ENCODE peak calls at places on chromosomes 11 and 22, in ten cellular contexts. One of them, this sample, is unnamed.

GRCh38 chr11:62370743-62371440 is 33.6 kb downstream of the ASRGL1 start:
- DNase-seq in lung: no peak
- DNase-seq in upper lobe of right lung: peak; percentile 75
- DNase-seq in cardiac fibroblast: no peak
- DNase-seq in CD8-positive, alpha-beta T cell: peak; percentile 41
- DNase-seq in LNCaP clone FGC: no peak
- DNase-seq in PC-3: no peak
- DNase-seq in GM23338: peak; percentile 38
- DNase-seq in right lobe of liver: no peak
- DNase-seq in cardiac muscle cell: no peak
- DNase-seq in this sample: no peak

GRCh38 chr22:44139773-44140172 is 41.0 kb upstream of the PARVG start:
- DNase-seq in cardiac muscle cell: no peak
- DNase-seq in CD8-positive, alpha-beta T cell: no peak
- DNase-seq in PC-3: no peak
- DNase-seq in right lobe of liver: no peak
- DNase-seq in lung: no peak
- DNase-seq in GM23338: no peak
- DNase-seq in upper lobe of right lung: no peak
- DNase-seq in LNCaP clone FGC: no peak
- DNase-seq in cardiac fibroblast: no peak
- DNase-seq in this sample: no peak

GRCh38 chr11:8361664-8362210 is 98.1 kb upstream of the LMO1 start:
- DNase-seq in PC-3: no peak
- DNase-seq in upper lobe of right lung: peak; percentile 42
- DNase-seq in right lobe of liver: no peak
- DNase-seq in cardiac muscle cell: no peak
- DNase-seq in CD8-positive, alpha-beta T cell: no peak
- DNase-seq in LNCaP clone FGC: no peak
- DNase-seq in lung: no peak
- DNase-seq in GM23338: no peak
- DNase-seq in cardiac fibroblast: no peak
- DNase-seq in this sample: no peak

GRCh38 chr22:31253949-31254348 is 38.3 kb downstream of the PIK3IP1 start:
- DNase-seq in PC-3: no peak
- DNase-seq in GM23338: peak; percentile 54
- DNase-seq in LNCaP clone FGC: peak; percentile 99
- DNase-seq in lung: peak; percentile 68
- DNase-seq in CD8-positive, alpha-beta T cell: no peak
- DNase-seq in right lobe of liver: no peak
- DNase-seq in cardiac fibroblast: no peak
- DNase-seq in upper lobe of right lung: peak; percentile 74
- DNase-seq in cardiac muscle cell: no peak
- DNase-seq in this sample: no peak

GRCh38 chr22:26399288-26399687 is 29.8 kb upstream of the ASPHD2 start:
- DNase-seq in cardiac fibroblast: peak; percentile 6
- DNase-seq in right lobe of liver: no peak
- DNase-seq in cardiac muscle cell: no peak
- DNase-seq in LNCaP clone FGC: no peak
- DNase-seq in lung: no peak
- DNase-seq in GM23338: peak; percentile 6
- DNase-seq in CD8-positive, alpha-beta T cell: no peak
- DNase-seq in upper lobe of right lung: no peak
- DNase-seq in PC-3: no peak
- DNase-seq in this sample: no peak

GRCh38 chr11:44634401-44635281 is 69.2 kb downstream of the CD82 start:
- DNase-seq in cardiac muscle cell: peak; percentile 54
- DNase-seq in CD8-positive, alpha-beta T cell: peak; percentile 3
- DNase-seq in lung: peak; percentile 53
- DNase-seq in cardiac fibroblast: peak; percentile 71
- DNase-seq in right lobe of liver: peak; percentile 86
- DNase-seq in PC-3: peak; percentile 39
- DNase-seq in GM23338: peak; percentile 84
- DNase-seq in upper lobe of right lung: peak; percentile 74
- DNase-seq in LNCaP clone FGC: no peak
- DNase-seq in this sample: no peak

GRCh38 chr22:37501610-37502341 is 15.6 kb upstream of the MFNG start:
- DNase-seq in CD8-positive, alpha-beta T cell: no peak
- DNase-seq in cardiac fibroblast: peak; percentile 92
- DNase-seq in LNCaP clone FGC: peak; percentile 90
- DNase-seq in right lobe of liver: peak; percentile 95
- DNase-seq in lung: peak; percentile 70
- DNase-seq in PC-3: peak; percentile 90
- DNase-seq in cardiac muscle cell: no peak
- DNase-seq in upper lobe of right lung: peak; percentile 82
- DNase-seq in GM23338: no peak
- DNase-seq in this sample: peak; percentile 59

GRCh38 chr11:127110542-127110941 is 110.0 kb upstream of the KIRREL3 start:
- DNase-seq in GM23338: no peak
- DNase-seq in cardiac fibroblast: no peak
- DNase-seq in right lobe of liver: no peak
- DNase-seq in PC-3: no peak
- DNase-seq in LNCaP clone FGC: no peak
- DNase-seq in cardiac muscle cell: no peak
- DNase-seq in upper lobe of right lung: no peak
- DNase-seq in lung: no peak
- DNase-seq in CD8-positive, alpha-beta T cell: no peak
- DNase-seq in this sample: no peak

GRCh38 chr22:20130739-20131592 is 638 bp upstream of the ZDHHC8 start:
- DNase-seq in upper lobe of right lung: peak; percentile 94
- DNase-seq in right lobe of liver: peak; percentile 92
- DNase-seq in lung: peak; percentile 81
- DNase-seq in CD8-positive, alpha-beta T cell: peak; percentile 84
- DNase-seq in cardiac fibroblast: peak; percentile 87
- DNase-seq in LNCaP clone FGC: no peak
- DNase-seq in PC-3: peak; percentile 67
- DNase-seq in cardiac muscle cell: peak; percentile 93
- DNase-seq in GM23338: peak; percentile 88
- DNase-seq in this sample: no peak

GRCh38 chr22:26797910-26798309 is 140.5 kb downstream of the MIAT start:
- DNase-seq in CD8-positive, alpha-beta T cell: no peak
- DNase-seq in right lobe of liver: no peak
- DNase-seq in cardiac fibroblast: no peak
- DNase-seq in GM23338: peak; percentile 59
- DNase-seq in lung: no peak
- DNase-seq in upper lobe of right lung: no peak
- DNase-seq in cardiac muscle cell: no peak
- DNase-seq in PC-3: no peak
- DNase-seq in LNCaP clone FGC: no peak
- DNase-seq in this sample: no peak

GRCh38 chr11:67698247-67698646 is 23.8 kb upstream of the ALDH3B2 start:
- DNase-seq in cardiac muscle cell: no peak
- DNase-seq in LNCaP clone FGC: no peak
- DNase-seq in right lobe of liver: no peak
- DNase-seq in GM23338: peak; percentile 54
- DNase-seq in CD8-positive, alpha-beta T cell: no peak
- DNase-seq in PC-3: no peak
- DNase-seq in cardiac fibroblast: no peak
- DNase-seq in lung: no peak
- DNase-seq in upper lobe of right lung: no peak
- DNase-seq in this sample: no peak

GRCh38 chr11:67699521-67699920 is 25.1 kb upstream of the ALDH3B2 start:
- DNase-seq in LNCaP clone FGC: no peak
- DNase-seq in cardiac muscle cell: no peak
- DNase-seq in CD8-positive, alpha-beta T cell: no peak
- DNase-seq in cardiac fibroblast: peak; percentile 10
- DNase-seq in lung: no peak
- DNase-seq in right lobe of liver: no peak
- DNase-seq in GM23338: no peak
- DNase-seq in PC-3: peak; percentile 89
- DNase-seq in upper lobe of right lung: no peak
- DNase-seq in this sample: no peak

GRCh38 chr11:67697846-67698245 is 23.4 kb upstream of the ALDH3B2 start:
- DNase-seq in cardiac fibroblast: no peak
- DNase-seq in cardiac muscle cell: no peak
- DNase-seq in lung: no peak
- DNase-seq in GM23338: no peak
- DNase-seq in CD8-positive, alpha-beta T cell: no peak
- DNase-seq in LNCaP clone FGC: no peak
- DNase-seq in right lobe of liver: no peak
- DNase-seq in PC-3: no peak
- DNase-seq in upper lobe of right lung: no peak
- DNase-seq in this sample: no peak

GRCh38 chr11:67700548-67701262 is 26.3 kb upstream of the ALDH3B2 start:
- DNase-seq in CD8-positive, alpha-beta T cell: no peak
- DNase-seq in upper lobe of right lung: no peak
- DNase-seq in right lobe of liver: no peak
- DNase-seq in GM23338: no peak
- DNase-seq in lung: no peak
- DNase-seq in LNCaP clone FGC: no peak
- DNase-seq in cardiac muscle cell: no peak
- DNase-seq in PC-3: no peak
- DNase-seq in cardiac fibroblast: no peak
- DNase-seq in this sample: no peak

DNA sequence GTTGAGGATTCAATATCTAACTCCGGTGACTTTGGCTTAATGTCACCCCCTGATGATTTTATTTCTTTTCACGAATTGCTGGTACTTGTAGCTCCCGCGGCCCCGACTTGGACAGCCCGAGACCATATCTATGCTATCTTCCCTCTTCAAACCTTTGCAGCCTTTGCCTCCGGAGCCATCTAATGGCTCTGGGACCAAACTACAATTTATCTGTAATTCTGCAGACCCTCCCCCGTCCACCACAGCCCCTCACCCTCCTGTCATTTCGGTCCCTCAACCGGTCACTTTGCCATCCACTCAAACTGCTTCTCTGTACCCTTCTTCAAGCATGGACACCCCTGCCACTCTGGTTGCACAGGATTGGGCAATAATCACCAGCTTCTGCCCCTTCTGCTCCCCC is 25.7 kb upstream of the ALDH3B2 start:
- DNase-seq in upper lobe of right lung: no peak
- DNase-seq in right lobe of liver: no peak
- DNase-seq in cardiac muscle cell: no peak
- DNase-seq in lung: no peak
- DNase-seq in PC-3: no peak
- DNase-seq in LNCaP clone FGC: no peak
- DNase-seq in CD8-positive, alpha-beta T cell: no peak
- DNase-seq in GM23338: peak; percentile 56
- DNase-seq in cardiac fibroblast: no peak
- DNase-seq in this sample: no peak
- TF ChIP-seq CTCF in upper lobe of right lung: no peak
- TF ChIP-seq CTCF in right lobe of liver: no peak
- TF ChIP-seq CTCF in cardiac muscle cell: no peak
- TF ChIP-seq CTCF in lung: no peak
- TF ChIP-seq CTCF in PC-3: peak; percentile 25
- TF ChIP-seq CTCF in LNCaP clone FGC: no peak
- TF ChIP-seq CTCF in CD8-positive, alpha-beta T cell: no peak
- TF ChIP-seq CTCF in GM23338: peak; percentile 24
- TF ChIP-seq CTCF in cardiac fibroblast: no peak
- TF ChIP-seq CTCF in this sample: no peak

GRCh38 chr22:24009227-24010017 is 1.7 kb upstream of the CABIN1 start:
- DNase-seq in PC-3: no peak
- DNase-seq in cardiac muscle cell: no peak
- DNase-seq in GM23338: no peak
- DNase-seq in upper lobe of right lung: no peak
- DNase-seq in CD8-positive, alpha-beta T cell: no peak
- DNase-seq in right lobe of liver: no peak
- DNase-seq in lung: no peak
- DNase-seq in LNCaP clone FGC: no peak
- DNase-seq in cardiac fibroblast: no peak
- DNase-seq in this sample: no peak
- H3K4me3 ChIP-seq in PC-3: no peak overlapping the region
- H3K4me3 ChIP-seq in cardiac muscle cell: no peak overlapping the region
- H3K4me3 ChIP-seq in GM23338: no peak overlapping the region
- H3K4me3 ChIP-seq in upper lobe of right lung: no peak overlapping the region
- H3K4me3 ChIP-seq in CD8-positive, alpha-beta T cell: no peak overlapping the region
- H3K4me3 ChIP-seq in right lobe of liver: no peak overlapping the region
- H3K4me3 ChIP-seq in lung: no peak overlapping the region
- H3K4me3 ChIP-seq in LNCaP clone FGC: no peak overlapping the region
- H3K4me3 ChIP-seq in cardiac fibroblast: no peak overlapping the region
- H3K4me3 ChIP-seq in this sample: no peak overlapping the region

DNA sequence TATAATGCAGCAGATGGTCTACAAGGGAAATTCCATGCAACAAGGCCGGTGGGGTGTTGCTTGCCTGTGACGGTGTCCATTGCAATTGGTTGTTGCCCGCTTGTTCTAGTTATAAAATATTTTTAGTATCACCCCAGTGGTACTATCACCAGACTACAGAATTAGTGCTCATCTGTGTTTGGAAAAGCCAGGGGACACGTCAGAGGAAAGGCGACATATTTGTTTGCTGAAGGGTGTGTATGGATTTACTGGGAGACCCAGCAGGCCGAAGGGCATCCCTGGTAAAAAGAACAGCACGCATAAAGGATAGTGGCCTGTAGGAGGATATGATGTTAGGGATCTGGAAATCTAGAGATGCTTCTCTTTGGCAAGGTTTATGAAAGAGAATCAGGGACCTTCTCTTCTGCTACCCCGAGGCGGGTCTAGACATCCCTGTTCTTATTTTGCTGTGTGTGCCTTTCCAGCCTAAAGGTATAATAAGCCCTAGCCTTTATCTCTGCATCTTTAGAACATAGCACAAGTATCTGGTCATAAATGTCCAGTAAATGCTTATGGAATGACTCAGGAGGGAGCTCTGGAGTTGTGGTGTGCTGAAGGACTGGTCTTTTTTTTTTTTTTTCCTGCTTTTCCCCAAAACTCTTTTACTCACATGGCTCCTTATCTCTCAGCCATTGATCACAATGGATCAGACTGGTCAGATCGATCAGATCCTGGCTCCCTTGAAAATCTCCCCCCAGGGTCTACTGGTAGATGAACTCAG is 90.9 kb downstream of the LDLRAD3 start:
- DNase-seq in PC-3: peak; percentile 92
- DNase-seq in right lobe of liver: no peak
- DNase-seq in lung: no peak
- DNase-seq in CD8-positive, alpha-beta T cell: no peak
- DNase-seq in cardiac muscle cell: no peak
- DNase-seq in GM23338: no peak
- DNase-seq in cardiac fibroblast: peak; percentile 71
- DNase-seq in LNCaP clone FGC: peak; percentile 47
- DNase-seq in upper lobe of right lung: no peak
- DNase-seq in this sample: peak; percentile 65
- TF ChIP-seq CTCF in PC-3: no peak
- TF ChIP-seq CTCF in right lobe of liver: no peak
- TF ChIP-seq CTCF in lung: no peak
- TF ChIP-seq CTCF in CD8-positive, alpha-beta T cell: no peak
- TF ChIP-seq CTCF in cardiac muscle cell: peak; percentile 6
- TF ChIP-seq CTCF in GM23338: no peak
- TF ChIP-seq CTCF in cardiac fibroblast: peak; percentile 1
- TF ChIP-seq CTCF in LNCaP clone FGC: no peak
- TF ChIP-seq CTCF in upper lobe of right lung: no peak
- TF ChIP-seq CTCF in this sample: no peak

DNA sequence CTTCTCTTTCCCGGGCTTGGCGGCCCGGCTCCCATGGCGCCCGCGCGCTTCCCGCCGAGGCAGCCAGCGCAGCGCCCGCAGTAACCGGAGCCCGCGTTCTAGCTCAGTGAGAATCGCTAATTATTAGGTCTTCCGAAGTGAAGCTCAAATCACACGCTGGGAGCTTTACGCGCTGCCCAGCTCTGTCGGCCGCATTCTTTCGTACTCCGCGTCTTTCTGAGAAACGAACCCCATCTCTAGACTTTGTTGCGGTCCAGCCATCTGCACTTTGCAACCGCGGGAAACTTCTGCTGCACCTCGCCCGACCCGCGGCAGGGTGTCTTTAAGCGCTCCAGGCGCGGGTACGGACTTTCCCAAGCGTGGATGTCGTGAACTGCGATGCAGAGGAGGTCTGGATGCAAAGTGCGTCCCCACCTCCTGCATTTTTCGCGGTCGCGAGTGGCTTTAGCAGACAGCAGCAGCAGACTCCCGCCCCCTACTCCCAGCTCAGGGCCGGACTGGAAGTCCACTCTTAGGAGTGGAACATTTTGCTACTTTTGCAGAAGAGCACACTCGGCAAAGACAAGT is 6.0 kb upstream of the PAX6 start:
- DNase-seq in right lobe of liver: no peak
- DNase-seq in GM23338: peak; percentile 60
- DNase-seq in PC-3: no peak
- DNase-seq in CD8-positive, alpha-beta T cell: no peak
- DNase-seq in cardiac fibroblast: no peak
- DNase-seq in lung: no peak
- DNase-seq in upper lobe of right lung: no peak
- DNase-seq in cardiac muscle cell: no peak
- DNase-seq in LNCaP clone FGC: no peak
- DNase-seq in this sample: no peak
- H3K4me3 ChIP-seq in right lobe of liver: no peak overlapping the region
- H3K4me3 ChIP-seq in GM23338: peak overlapping the region; percentile 71
- H3K4me3 ChIP-seq in PC-3: no peak overlapping the region
- H3K4me3 ChIP-seq in CD8-positive, alpha-beta T cell: peak overlapping the region; percentile 26
- H3K4me3 ChIP-seq in cardiac fibroblast: no peak overlapping the region
- H3K4me3 ChIP-seq in lung: no peak overlapping the region
- H3K4me3 ChIP-seq in upper lobe of right lung: no peak overlapping the region
- H3K4me3 ChIP-seq in cardiac muscle cell: no peak overlapping the region
- H3K4me3 ChIP-seq in LNCaP clone FGC: no peak overlapping the region
- H3K4me3 ChIP-seq in this sample: peak overlapping the region; percentile 27

This sample was measured in AG04449.